ENCODE peak calls at places on chromosome 16, in six cellular contexts. X, C, I, H, E and B are unnamed samples.

GRCh38 chr16:52076332-52077115 is 470.4 kb downstream of the TOX3 start:
- DNase-seq in C (no peak), H (no peak), X (no peak), I (no peak), E (no peak), B (no peak)

GRCh38 chr16:85735225-85735722 is 15.6 kb downstream of the C16orf74 start:
- DNase-seq in H (no peak), E (no peak), C (no peak), X (no peak), I (peak; percentile 72), B (no peak)

GRCh38 chr16:19583665-19584300 is 28.3 kb downstream of the VPS35L start:
- DNase-seq in C (peak; percentile 53), E (no peak), H (peak; percentile 60), I (no peak), X (peak; percentile 20), B (peak; percentile 39)

GRCh38 chr16:59459811-59460210 is 725.7 kb upstream of the GOT2 start:
- DNase-seq in I (no peak), H (peak; percentile 35), X (no peak), C (no peak), E (no peak), B (no peak)

GRCh38 chr16:64417711-64418227 is 704.1 kb downstream of the CDH11 start:
- DNase-seq in H (peak; percentile 30), C (peak; percentile 98), I (no peak), X (peak; percentile 85), E (peak; percentile 75), B (no peak)

GRCh38 chr16:48498761-48499600 is 111.0 kb downstream of the N4BP1 start:
- DNase-seq in I (no peak), H (peak; percentile 10), E (peak; percentile 58), X (no peak), C (peak; percentile 83), B (no peak)

GRCh38 chr16:19991614-19992013 is 82.1 kb downstream of the GPR139 start:
- DNase-seq in X (no peak), I (no peak), H (no peak), C (no peak), E (no peak), B (no peak)

GRCh38 chr16:24054649-24055560 is 201.2 kb upstream of the CACNG3 start:
- DNase-seq in H (no peak), E (no peak), X (no peak), I (no peak), C (no peak), B (no peak)

GRCh38 chr16:74320707-74321106 is 24.1 kb downstream of the PSMD7 start:
- DNase-seq in H (no peak), I (no peak), E (no peak), C (no peak), X (no peak), B (no peak)

GRCh38 chr16:12440233-12440530 is 363.5 kb downstream of the CPPED1 start:
- DNase-seq in E (no peak), X (no peak), H (no peak), I (no peak), C (peak; percentile 42), B (no peak)

GRCh38 chr16:11182381-11182780 is 73.6 kb downstream of the SOCS1 start:
- DNase-seq in X (no peak), I (no peak), E (no peak), C (no peak), H (no peak), B (no peak)

GRCh38 chr16:53130193-53131049 is 75.6 kb downstream of the CHD9 start:
- DNase-seq in X (peak; percentile 85), C (peak; percentile 96), E (peak; percentile 91), H (peak; percentile 96), I (peak; percentile 97), B (peak; percentile 98)
- TF ChIP-seq CTCF in X (peak; percentile 48), C (peak; percentile 43), E (peak; percentile 41), H (peak; percentile 55), I (no peak), B (peak; percentile 39)

GRCh38 chr16:86757704-86758040 is 179.3 kb downstream of the FOXL1 start:
- DNase-seq in I (no peak), C (no peak), E (no peak), H (no peak), X (no peak), B (no peak)
- TF ChIP-seq CTCF in I (no peak), C (no peak), E (no peak), H (no peak), X (no peak), B (no peak)

DNA sequence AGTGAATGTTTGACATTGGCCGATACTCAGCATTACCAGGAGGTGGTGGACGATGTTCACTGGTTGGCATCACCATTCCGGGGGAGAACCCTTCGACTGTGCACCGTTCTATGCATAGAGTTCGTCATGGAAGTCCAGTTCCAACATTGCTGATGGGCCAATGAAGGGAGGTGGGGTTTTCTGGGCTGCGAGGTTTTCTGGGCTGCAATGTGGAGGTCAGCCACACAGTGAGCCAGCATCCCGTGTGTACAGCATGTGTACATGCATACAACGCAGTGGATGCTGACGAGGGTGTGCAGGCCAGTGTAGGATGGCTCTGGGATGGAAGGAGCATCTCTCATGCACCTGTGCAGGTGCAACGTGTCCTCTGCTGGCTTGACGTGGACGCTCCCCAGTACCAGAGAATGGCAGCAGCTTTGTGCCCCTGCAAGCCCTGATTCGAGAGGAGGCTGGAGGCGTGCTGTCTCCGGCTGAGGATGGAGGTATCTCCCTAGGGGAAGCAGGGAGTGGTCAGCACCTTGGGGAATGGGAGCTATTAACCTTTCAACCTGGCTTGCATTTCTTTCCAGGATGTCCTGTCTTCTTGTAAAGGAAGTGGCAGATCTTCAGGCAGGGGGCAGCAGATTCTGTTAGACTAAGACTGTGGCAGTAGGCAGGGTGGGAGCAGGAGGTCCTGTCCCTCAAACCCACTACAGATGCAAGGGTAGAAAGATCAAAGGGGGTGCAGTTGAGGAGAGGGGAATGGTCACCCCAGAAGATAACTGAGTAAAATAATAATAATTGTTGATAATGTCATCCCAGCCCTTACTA is 98.2 kb downstream of the CYLD start:
- DNase-seq in C (no peak), E (no peak), I (no peak), H (no peak), X (no peak), B (no peak)
- TF ChIP-seq CTCF in C (no peak), E (no peak), I (no peak), H (no peak), X (no peak), B (no peak)

GRCh38 chr16:1774456-1774795 is 1.5 kb upstream of the MRPS34 start:
- DNase-seq in E (no peak), I (no peak), H (no peak), X (no peak), C (no peak), B (no peak)

GRCh38 chr16:1772362-1772907 is at the start of gene EME2:
- DNase-seq in X (no peak), C (no peak), H (no peak), E (no peak), I (peak; percentile 56), B (no peak)

GRCh38 chr16:1773703-1774455 is 945 bp upstream of the MRPS34 start:
- DNase-seq in C (peak; percentile 50), E (no peak), H (no peak), I (no peak), X (no peak), B (peak; percentile 15)

GRCh38 chr16:1771864-1772361 is 570 bp upstream of the NME3 start:
- DNase-seq in H (peak; percentile 25), E (no peak), I (no peak), X (no peak), C (no peak), B (no peak)

GRCh38 chr16:1772908-1773702 is at the start of gene MRPS34:
- DNase-seq in I (peak; percentile 72), C (peak; percentile 80), X (peak; percentile 61), H (peak; percentile 71), E (peak; percentile 42), B (peak; percentile 91)
- TF ChIP-seq CTCF in I (peak; percentile 92), C (peak; percentile 52), X (peak; percentile 69), H (peak; percentile 83), E (peak; percentile 52), B (peak; percentile 66)

GRCh38 chr16:29641561-29641960 is 21.5 kb upstream of the SPN start:
- DNase-seq in C (no peak), X (no peak), E (no peak), H (no peak), I (no peak), B (no peak)
- TF ChIP-seq CTCF in C (no peak), X (no peak), E (no peak), H (no peak), I (no peak), B (peak; percentile 24)

DNA sequence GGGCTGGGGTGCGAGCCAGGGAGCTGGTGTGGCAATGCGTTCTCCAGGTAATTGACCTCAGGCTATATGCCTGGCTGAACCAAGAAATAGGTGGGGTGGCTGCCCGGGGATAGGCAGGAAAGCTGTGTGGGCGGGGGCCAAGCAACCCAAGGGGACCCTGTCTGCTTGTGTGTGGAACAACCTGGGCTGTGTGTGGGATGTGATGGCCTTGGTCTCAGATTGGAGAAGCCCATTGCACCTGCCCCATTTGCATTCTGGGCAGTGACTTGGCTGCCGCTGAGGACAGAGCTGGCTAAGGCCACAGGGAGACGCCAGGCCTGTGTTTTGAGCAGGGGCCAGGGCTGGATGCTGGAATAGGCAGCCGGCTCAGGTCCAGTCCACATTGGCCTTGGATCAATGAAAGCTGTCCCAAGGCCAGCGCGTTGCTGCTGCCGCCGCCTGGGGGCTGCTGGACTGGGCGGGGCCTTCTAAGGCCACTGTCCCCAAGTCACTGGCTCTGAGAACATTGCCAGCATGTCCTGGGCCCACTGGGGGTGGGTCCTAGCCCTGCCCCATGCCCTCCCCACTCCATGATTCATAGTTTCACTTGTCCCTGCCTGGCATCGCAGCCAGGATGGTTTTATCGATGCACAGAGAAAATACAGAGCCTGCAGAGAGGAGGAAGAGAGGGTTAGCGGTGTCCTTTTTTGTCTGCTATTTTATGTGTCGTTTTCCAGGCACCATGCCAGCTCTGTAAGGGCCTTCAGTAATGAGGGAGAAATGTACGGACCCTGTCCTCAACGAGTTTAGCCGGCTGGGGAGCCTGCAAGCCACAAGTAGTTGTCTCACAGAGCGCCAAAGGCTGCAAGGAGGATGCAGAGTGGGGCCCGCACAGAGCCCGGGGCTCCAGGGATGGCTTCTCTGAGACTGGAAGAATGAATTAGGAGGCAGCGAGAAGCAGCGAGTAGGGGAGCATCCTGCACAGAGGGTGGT is 43.9 kb downstream of the NKD1 start:
- DNase-seq in X (peak; percentile 16), H (no peak), E (no peak), C (no peak), I (no peak), B (no peak)
- TF ChIP-seq CTCF in X (peak; percentile 17), H (no peak), E (no peak), C (no peak), I (no peak), B (no peak)